ENCODE peak calls at places on chromosome 4, in eight cellular contexts. One of them, this sample, is unnamed.
A peak's percentile ranks its signal among the peaks of the same experiment; 100 is the strongest.

GRCh38 chr4:124783847-124784246 is 71.3 kb upstream of the ANKRD50 start:
- DNase-seq in AG10803: no peak
- DNase-seq in NCI-H774: no peak
- DNase-seq in tibial artery: no peak
- DNase-seq in HCT116: no peak
- DNase-seq in activated CD4-positive, alpha-beta T cell treated with anti-CD3 and anti-CD28 coated beads, Interleukin-2, amount 50 U/mL, for 1 hour: no peak
- DNase-seq in body of pancreas: no peak
- DNase-seq in PC-9: no peak
- DNase-seq in this sample: peak; percentile 28

GRCh38 chr4:138223191-138223910 is 18.8 kb downstream of the SLC7A11 start:
- DNase-seq in body of pancreas: no peak
- DNase-seq in activated CD4-positive, alpha-beta T cell treated with anti-CD3 and anti-CD28 coated beads, Interleukin-2, amount 50 U/mL, for 1 hour: no peak
- DNase-seq in tibial artery: no peak
- DNase-seq in AG10803: no peak
- DNase-seq in NCI-H774: no peak
- DNase-seq in PC-9: no peak
- DNase-seq in HCT116: no peak
- DNase-seq in this sample: no peak

GRCh38 chr4:72791054-72791453 is 222.0 kb upstream of the ADAMTS3 start:
- DNase-seq in tibial artery: no peak
- DNase-seq in body of pancreas: no peak
- DNase-seq in AG10803: no peak
- DNase-seq in HCT116: no peak
- DNase-seq in NCI-H774: no peak
- DNase-seq in PC-9: no peak
- DNase-seq in activated CD4-positive, alpha-beta T cell treated with anti-CD3 and anti-CD28 coated beads, Interleukin-2, amount 50 U/mL, for 1 hour: no peak
- DNase-seq in this sample: peak; percentile 10

GRCh38 chr4:74397748-74398426 is 32.9 kb downstream of the EREG start:
- DNase-seq in PC-9: no peak
- DNase-seq in NCI-H774: no peak
- DNase-seq in body of pancreas: no peak
- DNase-seq in activated CD4-positive, alpha-beta T cell treated with anti-CD3 and anti-CD28 coated beads, Interleukin-2, amount 50 U/mL, for 1 hour: no peak
- DNase-seq in AG10803: no peak
- DNase-seq in HCT116: no peak
- DNase-seq in tibial artery: no peak
- DNase-seq in this sample: no peak

GRCh38 chr4:71188197-71188625 is 150.6 kb upstream of the SLC4A4 start:
- DNase-seq in PC-9: no peak
- DNase-seq in tibial artery: no peak
- DNase-seq in AG10803: no peak
- DNase-seq in HCT116: no peak
- DNase-seq in NCI-H774: no peak
- DNase-seq in body of pancreas: no peak
- DNase-seq in activated CD4-positive, alpha-beta T cell treated with anti-CD3 and anti-CD28 coated beads, Interleukin-2, amount 50 U/mL, for 1 hour: no peak
- DNase-seq in this sample: no peak

GRCh38 chr4:39274503-39274902 is 91.7 kb downstream of the RFC1 start:
- DNase-seq in PC-9: no peak
- DNase-seq in tibial artery: no peak
- DNase-seq in NCI-H774: no peak
- DNase-seq in body of pancreas: no peak
- DNase-seq in HCT116: no peak
- DNase-seq in AG10803: no peak
- DNase-seq in activated CD4-positive, alpha-beta T cell treated with anti-CD3 and anti-CD28 coated beads, Interleukin-2, amount 50 U/mL, for 1 hour: no peak
- DNase-seq in this sample: no peak

GRCh38 chr4:15253346-15253745 is 174.5 kb upstream of the C1QTNF7 start:
- DNase-seq in NCI-H774: no peak
- DNase-seq in HCT116: no peak
- DNase-seq in AG10803: no peak
- DNase-seq in tibial artery: no peak
- DNase-seq in activated CD4-positive, alpha-beta T cell treated with anti-CD3 and anti-CD28 coated beads, Interleukin-2, amount 50 U/mL, for 1 hour: no peak
- DNase-seq in PC-9: no peak
- DNase-seq in body of pancreas: no peak
- DNase-seq in this sample: no peak

GRCh38 chr4:113468165-113469022 is 293.1 kb downstream of the CAMK2D start:
- DNase-seq in AG10803: peak; percentile 100
- DNase-seq in tibial artery: peak; percentile 94
- DNase-seq in body of pancreas: peak; percentile 42
- DNase-seq in activated CD4-positive, alpha-beta T cell treated with anti-CD3 and anti-CD28 coated beads, Interleukin-2, amount 50 U/mL, for 1 hour: no peak
- DNase-seq in NCI-H774: no peak
- DNase-seq in PC-9: peak; percentile 92
- DNase-seq in HCT116: peak; percentile 98
- DNase-seq in this sample: peak; percentile 100

GRCh38 chr4:42965326-42965725 is 72.8 kb downstream of the GRXCR1 start:
- DNase-seq in tibial artery: no peak
- DNase-seq in HCT116: no peak
- DNase-seq in PC-9: no peak
- DNase-seq in NCI-H774: no peak
- DNase-seq in activated CD4-positive, alpha-beta T cell treated with anti-CD3 and anti-CD28 coated beads, Interleukin-2, amount 50 U/mL, for 1 hour: no peak
- DNase-seq in AG10803: no peak
- DNase-seq in body of pancreas: peak; percentile 6
- DNase-seq in this sample: no peak

GRCh38 chr4:150140774-150141400 is 62.6 kb downstream of the DCLK2 start:
- DNase-seq in tibial artery: no peak
- DNase-seq in AG10803: peak; percentile 72
- DNase-seq in body of pancreas: no peak
- DNase-seq in NCI-H774: no peak
- DNase-seq in HCT116: no peak
- DNase-seq in PC-9: peak; percentile 63
- DNase-seq in activated CD4-positive, alpha-beta T cell treated with anti-CD3 and anti-CD28 coated beads, Interleukin-2, amount 50 U/mL, for 1 hour: no peak
- DNase-seq in this sample: peak; percentile 73

GRCh38 chr4:81896936-81897335 is 425.2 kb upstream of the RASGEF1B start:
- DNase-seq in AG10803: no peak
- DNase-seq in PC-9: no peak
- DNase-seq in body of pancreas: no peak
- DNase-seq in activated CD4-positive, alpha-beta T cell treated with anti-CD3 and anti-CD28 coated beads, Interleukin-2, amount 50 U/mL, for 1 hour: no peak
- DNase-seq in HCT116: no peak
- DNase-seq in tibial artery: no peak
- DNase-seq in NCI-H774: no peak
- DNase-seq in this sample: no peak

GRCh38 chr4:143381171-143382118 is 44.8 kb downstream of the GAB1 start:
- DNase-seq in PC-9: no peak
- DNase-seq in AG10803: peak; percentile 80
- DNase-seq in HCT116: no peak
- DNase-seq in body of pancreas: peak; percentile 89
- DNase-seq in tibial artery: peak; percentile 93
- DNase-seq in NCI-H774: peak; percentile 18
- DNase-seq in activated CD4-positive, alpha-beta T cell treated with anti-CD3 and anti-CD28 coated beads, Interleukin-2, amount 50 U/mL, for 1 hour: no peak
- DNase-seq in this sample: peak; percentile 89

GRCh38 chr4:152045781-152046571 is 285.2 kb upstream of the GATB start:
- DNase-seq in HCT116: peak; percentile 59
- DNase-seq in tibial artery: no peak
- DNase-seq in AG10803: peak; percentile 20
- DNase-seq in activated CD4-positive, alpha-beta T cell treated with anti-CD3 and anti-CD28 coated beads, Interleukin-2, amount 50 U/mL, for 1 hour: no peak
- DNase-seq in NCI-H774: no peak
- DNase-seq in body of pancreas: peak; percentile 65
- DNase-seq in PC-9: peak; percentile 63
- DNase-seq in this sample: peak; percentile 53

GRCh38 chr4:38091636-38092035 is 131.4 kb downstream of the PTTG2 start:
- DNase-seq in tibial artery: no peak
- DNase-seq in body of pancreas: no peak
- DNase-seq in PC-9: peak; percentile 72
- DNase-seq in HCT116: no peak
- DNase-seq in NCI-H774: no peak
- DNase-seq in AG10803: peak; percentile 89
- DNase-seq in activated CD4-positive, alpha-beta T cell treated with anti-CD3 and anti-CD28 coated beads, Interleukin-2, amount 50 U/mL, for 1 hour: no peak
- DNase-seq in this sample: peak; percentile 86

GRCh38 chr4:84499065-84499982 is at the start of gene NKX6-1:
- DNase-seq in AG10803: peak; percentile 69
- DNase-seq in HCT116: peak; percentile 87
- DNase-seq in PC-9: peak; percentile 62
- DNase-seq in NCI-H774: peak; percentile 84
- DNase-seq in tibial artery: peak; percentile 85
- DNase-seq in activated CD4-positive, alpha-beta T cell treated with anti-CD3 and anti-CD28 coated beads, Interleukin-2, amount 50 U/mL, for 1 hour: no peak
- DNase-seq in body of pancreas: peak; percentile 95
- DNase-seq in this sample: peak; percentile 70